ENCODE peak calls at places on chromosome 4, in eight cellular contexts. J is right lobe of liver, B is GM23338, C is sigmoid colon, V is uterus, H is PC-3, I is GM23248, D is IMR-90. N is an unnamed sample.

GRCh38 chr4:77074961-77075855 is 581 bp downstream of the CCNI start:
- DNase-seq in V (peak; percentile 70), D (peak; percentile 65), I (peak; percentile 78), B (peak; percentile 80), J (peak; percentile 86), H (peak; percentile 49), C (peak; percentile 87), N (peak; percentile 83)

GRCh38 chr4:8696369-8697127 is 104.0 kb downstream of the CPZ start:
- DNase-seq in H (no peak), D (no peak), J (no peak), B (no peak), V (no peak), I (no peak), C (peak; percentile 53), N (no peak)

GRCh38 chr4:52780627-52781354 is 29.6 kb upstream of the ERVMER34-1 start:
- DNase-seq in I (peak; percentile 18), J (no peak), C (no peak), D (no peak), B (peak; percentile 26), H (peak; percentile 47), V (no peak), N (peak; percentile 19)

GRCh38 chr4:80235451-80235850 is 31.0 kb upstream of the FGF5 start:
- DNase-seq in J (no peak), I (peak; percentile 63), V (no peak), B (no peak), H (peak; percentile 85), C (no peak), D (peak; percentile 82), N (no peak)

GRCh38 chr4:8315343-8316250 is 46.0 kb downstream of the HTRA3 start:
- DNase-seq in C (peak; percentile 87), J (no peak), D (peak; percentile 89), I (peak; percentile 91), B (peak; percentile 52), V (peak; percentile 67), H (peak; percentile 80), N (peak; percentile 81)

GRCh38 chr4:25358515-25359275 is 18.4 kb upstream of the ANAPC4 start:
- DNase-seq in D (no peak), B (peak; percentile 54), I (no peak), C (no peak), J (no peak), V (no peak), H (peak; percentile 56), N (peak; percentile 29)

GRCh38 chr4:159227378-159227777 is 124.5 kb downstream of the RAPGEF2 start:
- DNase-seq in D (peak; percentile 39), B (no peak), H (no peak), C (no peak), V (no peak), I (peak; percentile 17), J (no peak), N (peak; percentile 38)

GRCh38 chr4:38837334-38837733 is 19.3 kb downstream of the TLR6 start:
- DNase-seq in V (no peak), C (no peak), H (no peak), D (no peak), I (no peak), J (no peak), B (no peak), N (no peak)

GRCh38 chr4:10730590-10730989 is 46.0 kb upstream of the CLNK start:
- DNase-seq in J (no peak), V (no peak), B (no peak), I (no peak), D (no peak), H (no peak), C (no peak), N (no peak)

DNA sequence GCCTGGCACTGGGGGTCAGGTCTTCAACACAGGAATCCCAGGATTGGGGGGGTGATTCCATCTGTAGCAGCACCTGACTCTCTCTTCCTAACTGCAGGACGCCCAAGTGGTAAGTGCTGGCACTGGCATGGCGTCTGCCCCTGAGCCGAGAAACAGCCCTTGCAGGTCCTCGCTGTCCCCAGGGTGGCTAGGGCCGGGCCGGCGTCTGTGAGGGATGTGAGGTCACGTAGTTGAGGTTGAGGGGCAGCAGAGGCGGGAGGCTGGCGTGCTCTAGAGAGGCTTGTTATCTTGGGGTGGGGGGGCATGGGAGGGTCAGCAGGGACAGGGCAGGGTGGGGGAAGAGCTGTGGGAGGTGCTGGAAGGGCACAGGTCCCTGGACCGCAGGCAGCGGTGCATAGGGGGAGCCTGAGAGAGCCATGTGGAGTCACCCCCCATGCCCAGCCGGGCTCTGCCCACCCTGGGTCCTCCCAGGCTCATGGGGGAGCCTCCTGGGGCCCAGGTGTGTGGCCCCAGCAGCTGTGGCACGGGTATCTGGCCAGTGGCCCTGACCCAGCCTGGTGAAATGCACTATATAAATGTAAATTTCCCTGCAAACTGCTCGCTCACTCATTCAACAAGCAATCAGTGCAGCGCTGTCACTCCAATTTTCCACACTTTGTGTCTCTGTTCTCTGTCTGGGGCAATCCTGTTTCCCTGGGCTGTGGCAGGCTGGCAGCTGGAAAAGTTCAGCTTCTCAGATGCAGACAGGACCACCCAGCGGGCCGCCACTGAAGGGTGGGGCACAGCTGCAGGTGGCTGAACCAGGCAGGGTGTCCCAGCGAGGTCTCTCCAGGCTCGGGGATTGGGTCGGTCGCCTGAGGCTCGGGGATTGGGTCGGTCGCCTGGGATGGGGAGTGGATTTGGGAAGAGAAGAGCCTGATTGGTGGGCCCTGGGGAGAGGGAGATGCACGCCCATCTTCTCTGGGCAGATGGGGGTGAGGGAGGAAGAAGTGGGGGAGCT is 102.2 kb upstream of the NKX1-1 start:
- DNase-seq in D (no peak), I (no peak), H (no peak), J (peak; percentile 49), V (peak; percentile 9), C (no peak), B (no peak), N (no peak)
- H3K4me1 ChIP-seq in D (no peaks in the 10 kb centered on the region), I (no peaks in the 10 kb centered on the region), H (no peaks in the 10 kb centered on the region), J (no peaks in the 10 kb centered on the region), V (no peaks in the 10 kb centered on the region), C (peaks cover 9% of the 10 kb centered on the region), B (no peaks in the 10 kb centered on the region), N (no peaks in the 10 kb centered on the region)

DNA sequence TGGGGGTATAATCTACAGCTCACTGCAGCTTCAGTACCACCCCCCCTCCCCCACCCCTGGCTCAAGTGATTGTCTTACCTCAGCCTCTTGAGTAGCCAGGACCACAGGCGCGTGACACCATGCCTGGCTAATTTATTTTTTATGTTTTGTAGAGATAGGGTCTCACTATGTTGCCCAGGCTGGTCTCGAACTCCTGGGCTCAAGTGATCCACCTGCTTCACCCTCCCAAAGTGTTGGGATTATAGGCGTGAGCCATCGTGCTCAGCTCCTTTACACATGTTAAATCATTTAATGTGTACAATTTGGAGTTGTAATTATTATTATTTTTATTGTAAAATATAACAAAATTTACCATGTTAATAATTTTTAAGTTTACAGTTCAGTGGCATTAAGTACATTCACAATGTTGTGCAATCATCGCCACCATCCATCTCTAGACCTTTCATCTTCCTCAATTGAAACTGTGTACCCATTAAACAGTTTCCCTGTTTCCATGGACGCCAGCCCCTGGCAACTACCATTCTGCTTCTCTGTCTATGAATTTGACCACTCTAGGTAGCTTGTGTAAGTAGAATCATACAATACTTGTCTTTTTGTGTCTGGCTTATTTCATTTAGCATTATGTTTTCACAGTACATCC is 6.1 kb downstream of the SLAIN2 start:
- DNase-seq in J (no peak), V (no peak), C (no peak), B (no peak), I (no peak), H (no peak), D (no peak), N (no peak)
- H3K4me1 ChIP-seq in J (no peaks in the 10 kb centered on the region), V (peaks cover 15% of the 10 kb centered on the region), C (peaks cover 86% of the 10 kb centered on the region), B (peaks cover 39% of the 10 kb centered on the region), I (peaks cover 29% of the 10 kb centered on the region), H (peaks cover 20% of the 10 kb centered on the region), D (peaks cover 6% of the 10 kb centered on the region), N (no peaks in the 10 kb centered on the region)

GRCh38 chr4:127967141-127967775 is 2.1 kb downstream of the ABHD18 start:
- DNase-seq in B (no peak), D (peak; percentile 66), I (no peak), H (no peak), V (no peak), J (no peak), C (no peak), N (no peak)
- H3K4me1 ChIP-seq in B (peaks cover 10% of the 10 kb centered on the region), D (no peaks in the 10 kb centered on the region), I (no peaks in the 10 kb centered on the region), H (peaks cover 5% of the 10 kb centered on the region), V (peaks cover 4% of the 10 kb centered on the region), J (no peaks in the 10 kb centered on the region), C (peaks cover 15% of the 10 kb centered on the region), N (no peaks in the 10 kb centered on the region)

GRCh38 chr4:6887591-6888371 is 21.8 kb upstream of the TBC1D14 start:
- DNase-seq in B (no peak), C (no peak), H (no peak), V (no peak), D (no peak), J (no peak), I (no peak), N (no peak)
- H3K4me1 ChIP-seq in B (peaks cover 6% of the 10 kb centered on the region), C (peaks cover 22% of the 10 kb centered on the region), H (peaks cover 6% of the 10 kb centered on the region), V (no peaks in the 10 kb centered on the region), D (peaks cover 20% of the 10 kb centered on the region), J (peaks cover 2% of the 10 kb centered on the region), I (peaks cover 27% of the 10 kb centered on the region), N (peaks cover 1% of the 10 kb centered on the region)

GRCh38 chr4:148161601-148162000 is 280.6 kb downstream of the NR3C2 start:
- DNase-seq in V (no peak), B (no peak), C (no peak), J (no peak), I (no peak), D (no peak), H (no peak), N (no peak)

GRCh38 chr4:148166132-148166531 is 276.1 kb downstream of the NR3C2 start:
- DNase-seq in I (peak; percentile 48), C (no peak), V (no peak), H (no peak), J (no peak), B (no peak), D (no peak), N (no peak)

GRCh38 chr4:148164529-148164928 is 277.7 kb downstream of the NR3C2 start:
- DNase-seq in D (no peak), C (no peak), I (no peak), V (no peak), B (no peak), J (no peak), H (no peak), N (no peak)

GRCh38 chr4:148162554-148162953 is 279.7 kb downstream of the NR3C2 start:
- DNase-seq in J (no peak), B (no peak), H (no peak), I (no peak), V (no peak), D (no peak), C (no peak), N (no peak)

GRCh38 chr4:148163011-148163410 is 279.2 kb downstream of the NR3C2 start:
- DNase-seq in V (no peak), I (no peak), D (no peak), J (no peak), C (no peak), B (no peak), H (no peak), N (peak; percentile 30)
- H3K4me1 ChIP-seq in V (peaks cover 6% of the 10 kb centered on the region), I (peaks cover 12% of the 10 kb centered on the region), D (no peaks in the 10 kb centered on the region), J (no peaks in the 10 kb centered on the region), C (peaks cover 27% of the 10 kb centered on the region), B (peaks cover 8% of the 10 kb centered on the region), H (no peaks in the 10 kb centered on the region), N (no peaks in the 10 kb centered on the region)

DNA sequence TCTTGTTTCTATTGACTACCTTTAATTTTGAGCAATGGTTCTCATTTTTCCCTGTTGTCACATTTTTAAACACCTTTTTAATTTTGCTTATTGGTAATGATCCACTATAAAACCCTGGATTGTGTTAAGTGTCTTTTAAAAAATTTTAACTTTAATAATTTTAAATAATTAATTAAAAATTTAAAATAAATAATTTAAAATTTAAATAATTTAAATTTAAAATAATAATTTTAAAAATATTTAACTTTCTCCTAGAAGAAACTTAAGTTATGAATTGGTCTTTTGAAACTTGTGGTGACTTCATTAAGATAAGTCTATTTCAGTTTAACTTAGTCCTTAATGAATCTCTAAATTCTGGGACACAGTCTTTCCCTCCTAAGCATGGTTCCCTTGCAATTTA is 566.3 kb upstream of the GALNTL6 start:
- DNase-seq in V (no peak), D (no peak), H (no peak), J (no peak), B (no peak), C (no peak), I (no peak), N (no peak)
- H3K4me1 ChIP-seq in V (no peaks in the 10 kb centered on the region), D (no peaks in the 10 kb centered on the region), H (no peaks in the 10 kb centered on the region), J (no peaks in the 10 kb centered on the region), B (no peaks in the 10 kb centered on the region), C (no peaks in the 10 kb centered on the region), I (no peaks in the 10 kb centered on the region), N (no peaks in the 10 kb centered on the region)